ENCODE peak calls at places on chromosomes 5 and 9, in eight cellular contexts. A is breast epithelium, M is gastrocnemius medialis, S is HCT116, W is A549, O is transverse colon, P is endothelial cell of umbilical vein, N is heart left ventricle. C is an unnamed sample.

GRCh38 chr9:16191691-16192402 is 639.0 kb downstream of the CCDC171 start:
- DNase-seq in S (peak), P (peak), A (peak), N (peak), M (peak), W (peak), O (peak), C (no peak)

GRCh38 chr5:147734839-147735238 is 47.7 kb downstream of the JAKMIP2 start:
- DNase-seq in P (no peak), M (no peak), N (no peak), S (no peak), O (no peak), A (no peak), W (no peak), C (no peak)

GRCh38 chr9:135958485-135958884 is 2.7 kb downstream of the UBAC1 start:
- DNase-seq in A (no peak), P (no peak), W (no peak), O (no peak), N (no peak), M (peak), S (no peak), C (no peak)

GRCh38 chr5:179313849-179314521 is 31.3 kb downstream of the ADAMTS2 start:
- DNase-seq in O (peak), W (no peak), P (no peak), M (peak), A (peak), N (peak), S (no peak), C (no peak)

GRCh38 chr5:147567917-147568598 is 58.2 kb upstream of the DPYSL3 start:
- DNase-seq in A (no peak), S (no peak), W (no peak), P (peak), N (no peak), O (no peak), M (no peak), C (no peak)

GRCh38 chr5:178367351-178368120 is 134.9 kb upstream of the PHYKPL start:
- DNase-seq in N (no peak), A (no peak), S (no peak), M (no peak), W (no peak), P (no peak), O (no peak), C (no peak)

GRCh38 chr9:113545068-113545467 is 81.5 kb downstream of the RGS3 start:
- DNase-seq in N (no peak), M (no peak), S (no peak), A (no peak), W (no peak), O (no peak), P (peak), C (no peak)

GRCh38 chr9:81370650-81371049 is 318.7 kb downstream of the TLE1 start:
- DNase-seq in O (no peak), A (no peak), P (no peak), W (no peak), N (no peak), M (no peak), S (no peak), C (no peak)

GRCh38 chr5:96338089-96338488 is 95.0 kb downstream of the PCSK1 start:
- DNase-seq in W (no peak), A (no peak), P (no peak), M (no peak), N (no peak), S (no peak), O (no peak), C (no peak)

DNA sequence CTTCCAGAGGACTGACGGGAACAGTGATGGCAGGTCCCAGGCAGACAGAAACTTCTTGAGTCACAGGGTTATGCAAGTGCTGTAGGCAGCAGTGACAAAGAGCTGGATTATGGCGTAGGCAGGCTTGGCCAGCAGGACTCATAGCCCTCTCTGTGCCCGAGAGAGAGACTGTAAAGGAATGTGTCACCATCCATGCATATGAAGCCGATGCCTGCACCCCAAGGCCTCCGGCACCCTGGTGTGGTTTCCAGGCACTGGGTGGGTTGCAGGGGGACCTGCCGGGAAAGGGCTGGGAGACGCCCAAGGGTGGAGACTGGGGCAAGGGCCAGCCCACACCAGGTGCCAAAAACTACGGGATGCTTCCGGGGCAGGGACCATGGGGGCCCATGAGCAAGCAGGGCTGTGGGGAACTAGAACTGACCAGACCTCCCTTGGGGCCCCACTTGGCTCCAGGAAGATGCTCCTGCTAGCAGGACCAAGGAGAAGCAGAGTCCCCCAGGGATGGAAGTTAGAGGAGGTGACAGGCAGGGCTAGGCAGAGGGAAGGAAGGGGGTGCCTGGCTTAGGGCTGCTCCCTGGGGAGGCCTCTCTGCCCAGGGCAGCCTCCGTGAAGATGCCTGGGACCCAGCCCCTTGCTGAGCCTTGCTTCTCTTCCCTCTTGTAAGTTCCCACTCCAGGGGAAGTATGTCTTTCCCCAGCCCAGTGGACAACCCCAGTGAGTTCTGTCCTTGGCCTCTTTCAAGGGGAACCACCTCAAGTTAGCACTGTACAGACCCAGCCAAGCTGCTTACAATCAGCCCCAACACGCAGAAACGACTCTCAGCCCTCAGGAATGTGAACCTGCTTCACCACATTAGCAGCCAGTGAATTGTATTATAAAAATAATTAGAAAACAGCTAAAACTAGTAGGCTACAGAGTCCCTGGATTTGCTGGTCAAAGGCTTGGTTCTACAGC is 10.5 kb upstream of the IPPK start:
- DNase-seq in N (no peak), P (no peak), W (no peak), S (no peak), O (no peak), A (no peak), M (no peak), C (no peak)
- TF ChIP-seq POLR2A in N (no peak), P (no peak), W (no peak), S (no peak), O (no peak), A (no peak), M (no peak), C (no peak)

GRCh38 chr5:139273322-139273571 is 20.3 kb upstream of the MATR3 start:
- DNase-seq in A (no peak), M (no peak), P (no peak), O (no peak), N (no peak), S (no peak), W (peak), C (no peak)

GRCh38 chr5:139271201-139272027 is 22.1 kb upstream of the MATR3 start:
- DNase-seq in N (no peak), O (no peak), A (no peak), W (no peak), P (no peak), S (no peak), M (no peak), C (no peak)

GRCh38 chr5:139272471-139273321 is 20.8 kb upstream of the MATR3 start:
- DNase-seq in S (no peak), A (no peak), O (peak), W (no peak), P (no peak), M (no peak), N (no peak), C (no peak)

GRCh38 chr5:139275536-139276297 is 17.8 kb upstream of the MATR3 start:
- DNase-seq in N (no peak), O (peak), M (no peak), A (no peak), P (no peak), S (no peak), W (no peak), C (no peak)

GRCh38 chr5:139273572-139274264 is 19.8 kb upstream of the MATR3 start:
- DNase-seq in W (peak), M (peak), O (peak), P (peak), A (peak), N (peak), S (peak), C (peak)
- TF ChIP-seq POLR2A in W (peak), M (peak), O (peak), P (peak), A (no peak), N (no peak), S (peak), C (peak)

DNA sequence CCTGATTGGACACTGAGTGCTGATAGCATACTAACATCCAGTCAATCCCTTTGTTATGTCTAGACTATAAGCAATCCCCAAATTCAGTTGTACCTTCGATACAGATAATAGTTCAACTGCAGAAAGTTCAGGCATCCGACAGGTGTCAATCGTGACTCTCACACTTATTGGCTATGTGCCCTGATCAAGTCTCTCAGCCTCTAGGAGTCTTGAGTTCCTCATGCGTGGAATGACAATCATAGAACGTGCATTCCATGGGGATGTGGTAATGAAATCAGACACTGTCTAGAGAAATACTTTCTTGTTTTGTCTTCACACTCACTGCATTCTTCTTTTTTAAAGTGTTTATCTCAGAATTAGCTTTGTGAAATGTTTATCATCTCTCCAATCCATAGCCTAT is 4.8 kb downstream of the ANKRD34B start:
- DNase-seq in N (no peak), M (no peak), S (no peak), W (no peak), P (no peak), A (no peak), O (no peak), C (no peak)
- TF ChIP-seq POLR2A in N (no peak), M (no peak), S (no peak), W (no peak), P (no peak), A (no peak), O (no peak), C (no peak)

GRCh38 chr5:132410451-132411381 is 41.2 kb downstream of the SLC22A5 start:
- DNase-seq in S (no peak), N (peak), P (peak), M (peak), A (no peak), W (peak), O (peak), C (no peak)
- TF ChIP-seq POLR2A in S (no peak), N (no peak), P (peak), M (peak), A (no peak), W (peak), O (peak), C (no peak)

GRCh38 chr5:675876-676698 is 17.1 kb downstream of the TPPP start:
- DNase-seq in A (peak), M (peak), P (no peak), W (no peak), S (no peak), N (no peak), O (no peak), C (no peak)

GRCh38 chr5:674630-675011 is 18.5 kb downstream of the TPPP start:
- DNase-seq in A (peak), W (no peak), O (no peak), N (no peak), M (no peak), S (no peak), P (no peak), C (no peak)

GRCh38 chr5:673837-674629 is 19.1 kb downstream of the TPPP start:
- DNase-seq in P (no peak), N (no peak), W (no peak), M (peak), S (no peak), A (peak), O (no peak), C (no peak)

GRCh38 chr5:676699-677076 is 16.5 kb downstream of the TPPP start:
- DNase-seq in A (no peak), W (no peak), P (no peak), N (no peak), M (no peak), O (no peak), S (no peak), C (no peak)

GRCh38 chr5:675111-675875 is 17.9 kb downstream of the TPPP start:
- DNase-seq in O (no peak), W (no peak), M (peak), S (no peak), N (no peak), A (peak), P (no peak), C (no peak)
- TF ChIP-seq POLR2A in O (no peak), W (no peak), M (no peak), S (no peak), N (no peak), A (no peak), P (no peak), C (no peak)

GRCh38 chr9:123835821-123836220 is 94.1 kb downstream of the DENND1A start:
- DNase-seq in A (no peak), N (no peak), P (no peak), W (no peak), S (no peak), M (no peak), O (no peak), C (no peak)
- TF ChIP-seq POLR2A in A (no peak), N (no peak), P (no peak), W (no peak), S (no peak), M (no peak), O (no peak), C (no peak)